ENCODE peak calls at places on chromosomes 4 and X, in five cellular contexts. Z, O, Y, U and C are unnamed samples.

GRCh38 chrX:113058634-113059033 is 218.0 kb upstream of the AMOT start:
- DNase-seq in Z (no peak), Y (no peak), O (no peak), U (no peak), C (no peak)

GRCh38 chr4:25958110-25958509 is 44.1 kb downstream of the SMIM20 start:
- DNase-seq in O (no peak), Y (no peak), Z (no peak), U (no peak), C (no peak)

GRCh38 chrX:63889001-63889400 is 104.0 kb upstream of the ARHGEF9 start:
- DNase-seq in Y (no peak), Z (no peak), U (no peak), O (no peak), C (no peak)

GRCh38 chr4:40550900-40551546 is 78.6 kb downstream of the RBM47 start:
- DNase-seq in Z (no peak), Y (peak), O (no peak), U (peak), C (no peak)

GRCh38 chr4:127479031-127479622 is 153.6 kb upstream of the INTU start:
- DNase-seq in U (no peak), Y (no peak), Z (no peak), O (no peak), C (no peak)

GRCh38 chrX:2714551-2714950 is 23.5 kb downstream of the CD99 start:
- DNase-seq in Z (no peak), Y (no peak), U (no peak), O (no peak), C (no peak)

GRCh38 chr4:52249583-52249982 is 198.5 kb downstream of the SPATA18 start:
- DNase-seq in U (no peak), O (no peak), Z (no peak), Y (no peak), C (no peak)

GRCh38 chrX:67346667-67347066 is 197.2 kb upstream of the AR start:
- DNase-seq in O (no peak), U (no peak), Y (no peak), Z (no peak), C (no peak)

GRCh38 chr4:153362184-153362583 is 17.7 kb downstream of the MND1 start:
- DNase-seq in O (no peak), U (no peak), Y (no peak), Z (no peak), C (no peak)

GRCh38 chr4:125266901-125267601 is 47.7 kb upstream of the FAT4 start:
- DNase-seq in Z (no peak), Y (no peak), U (no peak), O (no peak), C (no peak)

GRCh38 chr4:2686379-2687265 is 69.5 kb downstream of the TNIP2 start:
- DNase-seq in Y (no peak), O (no peak), Z (no peak), U (no peak), C (no peak)

GRCh38 chrX:99266255-99266654 is 1143.8 kb downstream of the PCDH19 start:
- DNase-seq in Y (no peak), O (no peak), U (no peak), Z (no peak), C (no peak)

GRCh38 chrX:107541244-107541643 is 87.1 kb upstream of the PRPS1 start:
- DNase-seq in U (no peak), Y (no peak), Z (no peak), O (no peak), C (no peak)

DNA sequence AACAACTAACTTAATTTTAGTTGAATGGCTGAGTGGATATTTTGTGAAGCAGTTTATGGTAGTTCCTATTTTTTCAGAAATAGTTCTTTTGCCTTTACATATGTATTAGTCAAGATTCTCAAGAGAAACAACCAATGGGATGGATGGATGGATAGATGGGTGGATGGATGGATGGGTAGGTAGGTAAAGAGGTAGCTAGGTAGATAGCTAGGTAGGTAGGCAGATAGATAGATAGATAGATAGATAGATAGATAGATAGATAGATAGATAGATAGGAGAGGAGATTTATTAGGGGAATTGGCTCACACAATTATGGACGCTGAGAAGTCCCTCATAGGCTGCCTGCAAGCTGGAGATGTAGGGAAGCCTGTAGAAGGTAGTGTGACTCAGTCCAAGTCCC is 74.0 kb upstream of the NUDT6 start:
- DNase-seq in U (no peak), Y (no peak), Z (no peak), O (no peak), C (no peak)
- H3K27ac ChIP-seq in U (no peak), Y (no peak), Z (no peak), O (no peak), C (no peak)

GRCh38 chr4:46388860-46389259 is 1.1 kb downstream of the GABRA2 start:
- DNase-seq in O (no peak), Y (no peak), Z (no peak), U (no peak), C (no peak)

GRCh38 chr4:46389301-46389761 is 597 bp downstream of the GABRA2 start:
- DNase-seq in U (peak), O (no peak), Y (no peak), Z (no peak), C (no peak)

GRCh38 chr4:46393606-46394005 is 3.7 kb upstream of the GABRA2 start:
- DNase-seq in Y (no peak), O (no peak), Z (no peak), U (no peak), C (no peak)

GRCh38 chr4:46390353-46391058 is 578 bp upstream of the GABRA2 start:
- DNase-seq in Y (no peak), U (no peak), Z (no peak), O (no peak), C (no peak)

DNA sequence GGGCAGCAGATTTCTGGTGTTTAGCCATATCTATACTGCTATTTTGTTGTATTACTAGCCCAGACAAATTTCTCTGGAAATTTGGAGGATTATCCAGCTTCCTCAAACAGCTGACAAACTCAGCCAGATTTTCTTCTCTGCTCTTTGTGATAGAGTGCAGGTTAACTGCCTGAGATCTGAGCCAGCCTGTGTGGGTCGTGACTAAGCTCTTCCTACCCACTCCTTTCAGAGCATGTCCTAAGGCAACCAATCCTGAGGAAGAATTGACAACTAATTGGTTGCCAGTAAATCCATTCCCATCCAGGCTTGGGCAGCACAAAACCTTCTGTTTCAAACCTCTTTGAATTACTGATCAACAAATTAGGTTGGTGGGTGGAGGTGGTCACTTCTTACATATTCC is 2.5 kb upstream of the GABRA2 start:
- DNase-seq in Y (no peak), Z (no peak), O (no peak), U (no peak), C (no peak)
- H3K4me3 ChIP-seq in Y (no peak), Z (no peak), O (no peak), U (no peak), C (no peak)

DNA sequence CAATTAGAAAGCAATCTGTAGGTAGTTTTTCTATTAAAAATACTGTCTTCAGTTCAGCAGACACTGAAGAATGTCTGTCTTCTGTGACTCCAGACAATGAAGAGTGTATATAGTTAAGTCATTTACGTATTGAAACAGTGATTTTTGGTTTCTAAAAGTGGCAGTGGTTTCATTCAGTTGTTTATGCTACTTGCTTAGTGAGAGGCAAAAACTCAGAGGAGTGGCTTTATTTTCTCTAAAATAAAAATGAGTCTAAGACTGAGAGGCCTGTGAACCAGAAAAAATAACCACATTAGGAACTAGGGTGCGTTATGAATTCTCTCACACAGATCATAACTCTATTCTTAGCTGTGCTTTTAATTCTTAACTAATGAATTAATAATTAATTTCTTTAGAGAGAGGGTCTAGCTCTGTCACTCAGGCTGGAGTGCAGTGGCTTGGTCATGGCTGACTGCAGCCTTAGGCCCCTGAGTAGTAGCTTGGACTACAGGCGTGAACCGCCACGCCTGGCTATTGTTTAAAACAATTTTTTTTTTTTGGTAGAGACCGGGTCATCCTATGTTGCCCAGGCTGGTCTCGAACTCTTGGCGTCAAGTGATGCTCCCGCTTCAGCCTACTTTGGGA is 31.4 kb downstream of the FREM3 start:
- DNase-seq in U (no peak), O (no peak), Z (no peak), Y (no peak), C (no peak)
- H3K27ac ChIP-seq in U (no peak), O (no peak), Z (no peak), Y (no peak), C (no peak)

GRCh38 chrX:119757979-119758681 is at the start of gene SOWAHD:
- DNase-seq in Y (peak), O (no peak), Z (peak), U (peak), C (no peak)
- H3K4me3 ChIP-seq in Y (peak), O (peak), Z (peak), U (peak), C (peak)

GRCh38 chr4:24166501-24166900 is 276.7 kb upstream of the PPARGC1A start:
- DNase-seq in Y (no peak), O (no peak), Z (no peak), U (no peak), C (no peak)
- H3K27ac ChIP-seq in Y (no peak), O (no peak), Z (peak), U (no peak), C (no peak)

DNA sequence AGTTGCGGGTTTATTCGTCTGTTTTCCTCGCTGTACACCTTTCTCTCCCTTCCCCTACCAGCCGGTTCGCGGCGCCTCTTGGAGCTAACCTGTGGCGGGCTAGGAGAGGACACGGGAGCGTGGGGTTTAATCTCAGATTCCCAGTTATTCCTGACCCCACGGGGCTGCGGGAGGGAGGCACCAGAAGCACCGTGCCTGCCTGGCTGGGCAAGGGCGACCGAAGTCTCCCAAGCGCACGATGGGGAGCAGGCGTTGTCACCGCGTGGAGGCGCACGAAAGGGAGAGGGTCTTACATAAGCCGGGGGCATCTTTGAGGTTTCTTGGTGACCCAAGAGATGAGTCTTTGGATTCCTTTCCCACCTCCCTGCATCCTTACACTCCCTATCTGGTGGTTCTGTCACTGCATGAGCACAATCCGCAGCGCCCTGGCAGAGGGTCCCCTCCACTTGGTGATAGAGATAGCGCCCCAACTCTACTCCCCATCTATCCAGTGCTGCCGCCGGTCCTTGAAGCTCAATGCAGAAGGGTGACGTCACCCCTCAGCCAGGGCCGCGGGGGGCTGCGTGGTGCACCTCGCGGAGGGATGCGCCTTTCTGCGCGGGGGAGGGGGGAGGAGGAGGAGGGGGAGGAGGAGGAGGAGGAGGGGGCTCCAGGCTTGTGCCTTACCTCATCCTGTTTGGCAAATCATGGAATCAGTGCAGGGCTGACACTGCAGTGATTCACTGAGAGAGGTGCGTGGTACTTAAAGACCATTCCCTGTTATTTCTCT is 793 bp downstream of the TSPAN7 start:
- DNase-seq in Z (peak), U (peak), O (no peak), Y (no peak), C (no peak)
- H3K4me3 ChIP-seq in Z (peak), U (peak), O (peak), Y (peak), C (peak)